ENCODE peak calls at places on chromosomes 1 and 21, in four cellular contexts. Z is EL, M is T-helper 1 cell, S is left lung. C is an unnamed sample.

GRCh38 chr1:211947396-211948295 is 87.7 kb downstream of the INTS7 start:
- DNase-seq in Z (no peak), M (no peak), S (no peak), C (no peak)

GRCh38 chr1:108591471-108591870 is 31.6 kb downstream of the EEIG2 start:
- DNase-seq in Z (no peak), M (no peak), S (no peak), C (no peak)

GRCh38 chr1:234531181-234532132 is 52.5 kb upstream of the TARBP1 start:
- DNase-seq in M (no peak), Z (peak), S (no peak), C (no peak)

GRCh38 chr1:7177021-7177420 is 391.8 kb downstream of the CAMTA1 start:
- DNase-seq in Z (no peak), M (no peak), S (no peak), C (no peak)

GRCh38 chr1:169113613-169114119 is 7.2 kb downstream of the ATP1B1 start:
- DNase-seq in S (no peak), Z (peak), M (no peak), C (no peak)

GRCh38 chr21:17613242-17613676 is 558 bp upstream of the BTG3 start:
- DNase-seq in Z (peak), M (no peak), S (peak), C (no peak)

GRCh38 chr1:100249155-100249536 is 488 bp downstream of the DBT start:
- DNase-seq in Z (no peak), S (no peak), M (no peak), C (no peak)

GRCh38 chr1:204878835-204879234 is 8.2 kb downstream of the NFASC start:
- DNase-seq in S (no peak), M (no peak), Z (no peak), C (no peak)

GRCh38 chr1:19762175-19762779 is 37.4 kb downstream of the TMCO4 start:
- DNase-seq in M (no peak), S (no peak), Z (peak), C (peak)

GRCh38 chr1:94693029-94693428 is 127.1 kb upstream of the SLC44A3 start:
- DNase-seq in Z (no peak), S (no peak), M (no peak), C (no peak)

GRCh38 chr1:172966844-172967540 is 83.7 kb downstream of the TNFSF18 start:
- DNase-seq in M (no peak), S (no peak), Z (peak), C (no peak)

GRCh38 chr1:160256396-160257046 is 5.8 kb downstream of the DCAF8 start:
- DNase-seq in S (no peak), Z (peak), M (no peak), C (no peak)

GRCh38 chr1:3250624-3251023 is 181.6 kb downstream of the PRDM16 start:
- DNase-seq in M (no peak), Z (no peak), S (peak), C (no peak)

GRCh38 chr1:88685239-88685604 is 1.1 kb downstream of the PKN2 start:
- DNase-seq in M (no peak), S (no peak), Z (no peak), C (no peak)

GRCh38 chr21:35220301-35220700 is 171.2 kb upstream of the RUNX1 start:
- DNase-seq in Z (peak), M (no peak), S (no peak), C (no peak)

GRCh38 chr1:9761855-9762254 is 61.9 kb downstream of the CLSTN1 start:
- DNase-seq in M (no peak), S (no peak), Z (no peak), C (no peak)

GRCh38 chr1:20854529-20854928 is 67.4 kb upstream of the HP1BP3 start:
- DNase-seq in Z (no peak), S (no peak), M (no peak), C (no peak)

GRCh38 chr1:226457307-226457712 is 49.4 kb upstream of the PARP1 start:
- DNase-seq in S (no peak), M (peak), Z (peak), C (no peak)

GRCh38 chr1:160640359-160641123 is 6.3 kb downstream of the SLAMF1 start:
- DNase-seq in S (no peak), Z (no peak), M (no peak), C (no peak)

C was measured in memory B cell.